ENCODE peak calls at places on chromosomes 16 and 17, in six cellular contexts. One of them, this sample, is unnamed.

GRCh38 chr17:63519972-63520882 is 2.9 kb upstream of the KCNH6 start:
- DNase-seq in hepatocyte: peak
- DNase-seq in GM23248: no peak
- DNase-seq in CD8-positive, alpha-beta T cell: no peak
- DNase-seq in AG09309: no peak
- DNase-seq in GM06990: no peak
- DNase-seq in this sample: no peak

GRCh38 chr17:79844869-79845600 is 5.8 kb upstream of the CBX4 start:
- DNase-seq in hepatocyte: peak
- DNase-seq in GM23248: peak
- DNase-seq in CD8-positive, alpha-beta T cell: peak
- DNase-seq in AG09309: no peak
- DNase-seq in GM06990: no peak
- DNase-seq in this sample: peak

GRCh38 chr17:78736526-78737079 is 45.5 kb downstream of the CYTH1 start:
- DNase-seq in hepatocyte: peak
- DNase-seq in GM23248: no peak
- DNase-seq in CD8-positive, alpha-beta T cell: peak
- DNase-seq in AG09309: no peak
- DNase-seq in GM06990: peak
- DNase-seq in this sample: peak

GRCh38 chr17:80524150-80524712 is 20.4 kb upstream of the RPTOR start:
- DNase-seq in hepatocyte: peak
- DNase-seq in GM23248: no peak
- DNase-seq in CD8-positive, alpha-beta T cell: no peak
- DNase-seq in AG09309: no peak
- DNase-seq in GM06990: no peak
- DNase-seq in this sample: no peak

GRCh38 chr17:6548578-6549330 is 7.6 kb downstream of the PITPNM3 start:
- DNase-seq in hepatocyte: peak
- DNase-seq in GM23248: no peak
- DNase-seq in CD8-positive, alpha-beta T cell: no peak
- DNase-seq in AG09309: no peak
- DNase-seq in GM06990: no peak
- DNase-seq in this sample: no peak

GRCh38 chr17:43324205-43324893 is 74.4 kb upstream of the ARL4D start:
- DNase-seq in hepatocyte: no peak
- DNase-seq in GM23248: no peak
- DNase-seq in CD8-positive, alpha-beta T cell: no peak
- DNase-seq in AG09309: no peak
- DNase-seq in GM06990: peak
- DNase-seq in this sample: no peak

GRCh38 chr17:42913981-42914617 is 13.5 kb downstream of the G6PC1 start:
- DNase-seq in hepatocyte: no peak
- DNase-seq in GM23248: no peak
- DNase-seq in CD8-positive, alpha-beta T cell: no peak
- DNase-seq in AG09309: no peak
- DNase-seq in GM06990: no peak
- DNase-seq in this sample: no peak

GRCh38 chr17:29237476-29238132 is 9.1 kb upstream of the CRYBA1 start:
- DNase-seq in hepatocyte: no peak
- DNase-seq in GM23248: peak
- DNase-seq in CD8-positive, alpha-beta T cell: no peak
- DNase-seq in AG09309: no peak
- DNase-seq in GM06990: no peak
- DNase-seq in this sample: no peak

GRCh38 chr17:4533522-4534502 is 21.4 kb downstream of the MYBBP1A start:
- DNase-seq in hepatocyte: no peak
- DNase-seq in GM23248: peak
- DNase-seq in CD8-positive, alpha-beta T cell: no peak
- DNase-seq in AG09309: no peak
- DNase-seq in GM06990: peak
- DNase-seq in this sample: peak

GRCh38 chr17:13584701-13585080 is 17.0 kb downstream of the HS3ST3A1 start:
- DNase-seq in hepatocyte: no peak
- DNase-seq in GM23248: peak
- DNase-seq in CD8-positive, alpha-beta T cell: no peak
- DNase-seq in AG09309: no peak
- DNase-seq in GM06990: no peak
- DNase-seq in this sample: no peak

GRCh38 chr17:8941980-8942617 is 23.4 kb downstream of the PIK3R5 start:
- DNase-seq in hepatocyte: no peak
- DNase-seq in GM23248: no peak
- DNase-seq in CD8-positive, alpha-beta T cell: peak
- DNase-seq in AG09309: no peak
- DNase-seq in GM06990: peak
- DNase-seq in this sample: peak
- H3K4me3 ChIP-seq in hepatocyte: no peak
- H3K4me3 ChIP-seq in GM23248: no peak
- H3K4me3 ChIP-seq in CD8-positive, alpha-beta T cell: peak
- H3K4me3 ChIP-seq in AG09309: no peak
- H3K4me3 ChIP-seq in GM06990: peak
- H3K4me3 ChIP-seq in this sample: no peak

GRCh38 chr16:23131841-23132576 is 17.2 kb downstream of the USP31 start:
- DNase-seq in hepatocyte: no peak
- DNase-seq in GM23248: peak
- DNase-seq in CD8-positive, alpha-beta T cell: no peak
- DNase-seq in AG09309: no peak
- DNase-seq in GM06990: no peak
- DNase-seq in this sample: no peak
- H3K4me3 ChIP-seq in hepatocyte: no peak
- H3K4me3 ChIP-seq in GM23248: peak
- H3K4me3 ChIP-seq in CD8-positive, alpha-beta T cell: no peak
- H3K4me3 ChIP-seq in AG09309: no peak
- H3K4me3 ChIP-seq in GM06990: no peak
- H3K4me3 ChIP-seq in this sample: no peak

DNA sequence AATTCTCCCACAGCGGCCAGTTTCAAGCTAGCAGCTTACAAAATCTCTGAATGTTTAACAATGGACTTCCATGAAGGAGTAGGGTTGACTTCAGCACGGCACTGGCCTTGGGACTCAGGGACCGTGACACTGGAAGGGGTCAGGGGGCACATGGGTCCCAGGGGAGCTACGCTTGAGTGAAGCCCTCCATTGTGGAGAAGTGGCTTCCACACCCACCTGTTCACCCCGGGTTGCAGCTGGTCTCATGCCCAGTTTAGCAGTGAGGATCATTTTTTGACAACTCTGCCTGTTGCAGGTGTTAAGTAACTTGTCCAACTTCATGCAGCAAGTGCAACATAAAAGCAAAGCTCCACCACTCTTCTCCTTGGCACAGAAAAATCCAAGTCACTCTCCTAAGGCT is 510.2 kb downstream of the CDH13 start:
- DNase-seq in hepatocyte: no peak
- DNase-seq in GM23248: no peak
- DNase-seq in CD8-positive, alpha-beta T cell: no peak
- DNase-seq in AG09309: no peak
- DNase-seq in GM06990: no peak
- DNase-seq in this sample: no peak
- H3K4me3 ChIP-seq in hepatocyte: no peak
- H3K4me3 ChIP-seq in GM23248: peak
- H3K4me3 ChIP-seq in CD8-positive, alpha-beta T cell: no peak
- H3K4me3 ChIP-seq in AG09309: peak
- H3K4me3 ChIP-seq in GM06990: no peak
- H3K4me3 ChIP-seq in this sample: peak

GRCh38 chr17:50097455-50097854 is 2.3 kb downstream of the PDK2 start:
- DNase-seq in hepatocyte: no peak
- DNase-seq in GM23248: no peak
- DNase-seq in CD8-positive, alpha-beta T cell: no peak
- DNase-seq in AG09309: no peak
- DNase-seq in GM06990: no peak
- DNase-seq in this sample: no peak

GRCh38 chr17:50094753-50095616 is at the start of gene PDK2:
- DNase-seq in hepatocyte: peak
- DNase-seq in GM23248: peak
- DNase-seq in CD8-positive, alpha-beta T cell: peak
- DNase-seq in AG09309: peak
- DNase-seq in GM06990: peak
- DNase-seq in this sample: peak

GRCh38 chr17:50095626-50096037 is 481 bp downstream of the PDK2 start:
- DNase-seq in hepatocyte: peak
- DNase-seq in GM23248: peak
- DNase-seq in CD8-positive, alpha-beta T cell: no peak
- DNase-seq in AG09309: no peak
- DNase-seq in GM06990: no peak
- DNase-seq in this sample: no peak

GRCh38 chr17:50096758-50097157 is 1.6 kb downstream of the PDK2 start:
- DNase-seq in hepatocyte: no peak
- DNase-seq in GM23248: no peak
- DNase-seq in CD8-positive, alpha-beta T cell: no peak
- DNase-seq in AG09309: no peak
- DNase-seq in GM06990: no peak
- DNase-seq in this sample: no peak

GRCh38 chr17:50096092-50096491 is 941 bp downstream of the PDK2 start:
- DNase-seq in hepatocyte: no peak
- DNase-seq in GM23248: peak
- DNase-seq in CD8-positive, alpha-beta T cell: no peak
- DNase-seq in AG09309: no peak
- DNase-seq in GM06990: no peak
- DNase-seq in this sample: no peak
- H3K4me3 ChIP-seq in hepatocyte: peak
- H3K4me3 ChIP-seq in GM23248: peak
- H3K4me3 ChIP-seq in CD8-positive, alpha-beta T cell: peak
- H3K4me3 ChIP-seq in AG09309: peak
- H3K4me3 ChIP-seq in GM06990: peak
- H3K4me3 ChIP-seq in this sample: peak

DNA sequence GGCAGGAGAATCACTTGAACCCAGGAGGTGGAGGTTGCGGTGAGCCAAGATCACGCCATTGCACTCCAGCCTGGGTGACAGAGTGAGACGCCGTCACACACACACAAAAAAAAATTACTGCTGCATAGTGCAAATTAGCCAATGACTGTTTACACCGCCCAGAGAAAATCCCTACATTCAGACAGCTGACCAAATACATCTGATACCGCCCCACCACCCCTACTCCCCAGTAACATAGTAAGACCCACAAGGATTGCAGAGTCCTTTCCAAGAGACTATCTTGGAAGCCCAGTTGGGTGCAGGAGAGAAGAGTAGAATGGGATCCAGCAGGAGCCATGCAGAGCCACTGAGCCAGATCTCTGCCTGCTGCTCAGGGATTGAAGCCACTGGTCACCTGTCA is 63.5 kb downstream of the SLC39A11 start:
- DNase-seq in hepatocyte: no peak
- DNase-seq in GM23248: no peak
- DNase-seq in CD8-positive, alpha-beta T cell: no peak
- DNase-seq in AG09309: no peak
- DNase-seq in GM06990: no peak
- DNase-seq in this sample: no peak
- H3K4me3 ChIP-seq in hepatocyte: no peak
- H3K4me3 ChIP-seq in GM23248: no peak
- H3K4me3 ChIP-seq in CD8-positive, alpha-beta T cell: no peak
- H3K4me3 ChIP-seq in AG09309: no peak
- H3K4me3 ChIP-seq in GM06990: no peak
- H3K4me3 ChIP-seq in this sample: no peak

GRCh38 chr17:48569676-48570324 is 8.3 kb downstream of the HOXB4 start:
- DNase-seq in hepatocyte: no peak
- DNase-seq in GM23248: no peak
- DNase-seq in CD8-positive, alpha-beta T cell: no peak
- DNase-seq in AG09309: no peak
- DNase-seq in GM06990: no peak
- DNase-seq in this sample: no peak

GRCh38 chr17:48570325-48571023 is 7.7 kb downstream of the HOXB4 start:
- DNase-seq in hepatocyte: no peak
- DNase-seq in GM23248: peak
- DNase-seq in CD8-positive, alpha-beta T cell: no peak
- DNase-seq in AG09309: no peak
- DNase-seq in GM06990: no peak
- DNase-seq in this sample: no peak

GRCh38 chr17:48571826-48572417 is 6.2 kb downstream of the HOXB4 start:
- DNase-seq in hepatocyte: no peak
- DNase-seq in GM23248: no peak
- DNase-seq in CD8-positive, alpha-beta T cell: no peak
- DNase-seq in AG09309: no peak
- DNase-seq in GM06990: no peak
- DNase-seq in this sample: no peak

GRCh38 chr17:48568499-48569259 is 9.5 kb downstream of the HOXB4 start:
- DNase-seq in hepatocyte: no peak
- DNase-seq in GM23248: no peak
- DNase-seq in CD8-positive, alpha-beta T cell: no peak
- DNase-seq in AG09309: no peak
- DNase-seq in GM06990: no peak
- DNase-seq in this sample: no peak

DNA sequence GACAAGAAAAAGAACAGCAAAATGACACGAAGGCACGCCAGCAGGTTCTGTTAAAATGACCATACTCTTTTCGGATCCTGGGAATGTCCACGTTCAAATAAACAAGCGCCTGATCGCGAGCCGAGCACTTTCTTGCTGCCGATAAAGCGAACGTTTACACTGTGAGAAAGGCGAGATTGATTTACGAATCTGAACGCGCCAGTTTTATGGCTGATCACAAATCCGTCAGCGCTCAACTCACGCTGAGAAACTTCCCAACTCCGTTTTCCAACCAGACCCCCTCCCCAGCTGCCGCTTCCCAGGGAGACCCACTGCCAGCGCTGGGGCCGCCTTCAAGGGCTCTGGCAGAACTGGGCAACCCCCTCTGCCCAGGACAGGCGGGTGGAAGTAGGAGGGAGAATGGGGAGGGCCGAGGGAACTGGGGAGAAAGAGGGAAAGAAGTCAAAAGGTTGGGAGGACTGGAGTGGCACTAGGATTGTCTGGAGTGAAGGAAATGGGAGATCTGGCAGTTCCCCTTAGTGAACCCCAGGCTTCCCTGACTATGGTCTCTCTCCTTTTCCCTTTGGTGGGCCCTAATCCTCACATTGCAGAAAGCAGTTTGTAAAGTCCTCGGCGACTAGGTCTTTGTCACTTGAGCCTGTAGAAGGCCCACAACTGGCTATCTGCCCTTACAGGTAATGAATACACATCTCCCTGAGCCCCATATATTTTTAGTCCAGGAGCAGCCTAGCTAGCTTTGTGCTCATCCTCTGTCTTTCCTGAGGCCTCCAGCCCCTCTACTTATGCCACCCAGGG is 6.9 kb downstream of the HOXB4 start:
- DNase-seq in hepatocyte: no peak
- DNase-seq in GM23248: peak
- DNase-seq in CD8-positive, alpha-beta T cell: no peak
- DNase-seq in AG09309: no peak
- DNase-seq in GM06990: no peak
- DNase-seq in this sample: no peak
- H3K4me3 ChIP-seq in hepatocyte: no peak
- H3K4me3 ChIP-seq in GM23248: peak
- H3K4me3 ChIP-seq in CD8-positive, alpha-beta T cell: no peak
- H3K4me3 ChIP-seq in AG09309: no peak
- H3K4me3 ChIP-seq in GM06990: no peak
- H3K4me3 ChIP-seq in this sample: no peak

GRCh38 chr17:48996696-48997102 is 486 bp upstream of the IGF2BP1 start:
- DNase-seq in hepatocyte: peak
- DNase-seq in GM23248: no peak
- DNase-seq in CD8-positive, alpha-beta T cell: no peak
- DNase-seq in AG09309: no peak
- DNase-seq in GM06990: no peak
- DNase-seq in this sample: no peak
- H3K4me3 ChIP-seq in hepatocyte: peak
- H3K4me3 ChIP-seq in GM23248: peak
- H3K4me3 ChIP-seq in CD8-positive, alpha-beta T cell: no peak
- H3K4me3 ChIP-seq in AG09309: no peak
- H3K4me3 ChIP-seq in GM06990: peak
- H3K4me3 ChIP-seq in this sample: peak

GRCh38 chr17:49965522-49965905 is 3.5 kb upstream of the DLX4 start:
- DNase-seq in hepatocyte: no peak
- DNase-seq in GM23248: no peak
- DNase-seq in CD8-positive, alpha-beta T cell: no peak
- DNase-seq in AG09309: no peak
- DNase-seq in GM06990: no peak
- DNase-seq in this sample: no peak
- H3K4me3 ChIP-seq in hepatocyte: no peak
- H3K4me3 ChIP-seq in GM23248: no peak
- H3K4me3 ChIP-seq in CD8-positive, alpha-beta T cell: peak
- H3K4me3 ChIP-seq in AG09309: no peak
- H3K4me3 ChIP-seq in GM06990: no peak
- H3K4me3 ChIP-seq in this sample: no peak

GRCh38 chr17:61410555-61411089 is 11.0 kb downstream of the TBX2 start:
- DNase-seq in hepatocyte: peak
- DNase-seq in GM23248: peak
- DNase-seq in CD8-positive, alpha-beta T cell: peak
- DNase-seq in AG09309: no peak
- DNase-seq in GM06990: peak
- DNase-seq in this sample: peak
- H3K4me3 ChIP-seq in hepatocyte: peak
- H3K4me3 ChIP-seq in GM23248: no peak
- H3K4me3 ChIP-seq in CD8-positive, alpha-beta T cell: peak
- H3K4me3 ChIP-seq in AG09309: peak
- H3K4me3 ChIP-seq in GM06990: no peak
- H3K4me3 ChIP-seq in this sample: peak

This sample was measured in right cardiac atrium.